ENCODE peak calls at places on chromosomes 12 and 14, in eight cellular contexts. L is left cardiac atrium, N is activated T-cell treated with anti-CD3 and anti-CD28 coated beads for 1 hour, D is hepatocyte, V is astrocyte of the spinal cord, H is Panc1, C is mucosa of descending colon, P is tibial artery. J is an unnamed sample.

GRCh38 chr12:22974865-22975264 is 349.9 kb downstream of the ETNK1 start:
- DNase-seq in C (no peak), N (no peak), V (peak), P (no peak), H (no peak), L (no peak), D (peak), J (no peak)

GRCh38 chr12:111393700-111394275 is 11.9 kb upstream of the SH2B3 start:
- DNase-seq in C (no peak), V (no peak), N (no peak), H (no peak), D (no peak), P (peak), L (peak), J (no peak)

GRCh38 chr12:65826513-65827171 is 2.4 kb downstream of the HMGA2 start:
- DNase-seq in D (no peak), P (no peak), V (peak), N (no peak), C (no peak), L (no peak), H (peak), J (no peak)

GRCh38 chr12:64713372-64713771 is 45.8 kb downstream of the GNS start:
- DNase-seq in H (no peak), D (no peak), V (no peak), C (no peak), L (no peak), P (no peak), N (no peak), J (no peak)

GRCh38 chr14:71289536-71289935 is 382.3 kb downstream of the PCNX1 start:
- DNase-seq in P (no peak), V (no peak), L (no peak), C (peak), H (no peak), D (no peak), N (no peak), J (no peak)

GRCh38 chr12:84038241-84038640 is 874.4 kb downstream of the SLC6A15 start:
- DNase-seq in V (no peak), N (no peak), D (no peak), C (no peak), H (no peak), L (no peak), P (no peak), J (no peak)

GRCh38 chr14:50758945-50759344 is 72.0 kb downstream of the NIN start:
- DNase-seq in H (no peak), P (no peak), C (no peak), V (no peak), L (no peak), D (no peak), N (no peak), J (no peak)

GRCh38 chr14:73241481-73242165 is 4.3 kb downstream of the PAPLN start:
- DNase-seq in N (no peak), D (no peak), L (peak), C (no peak), V (no peak), P (no peak), H (no peak), J (no peak)

GRCh38 chr12:93358058-93358457 is 19.7 kb upstream of the NUDT4 start:
- DNase-seq in P (no peak), H (no peak), C (no peak), V (no peak), L (no peak), D (no peak), N (no peak), J (no peak)